ENCODE peak calls at places on chromosome 3, in seven cellular contexts. G, D, H, R, N, W and S are unnamed samples.

GRCh38 chr3:141860766-141861513 is 15.5 kb upstream of the ATP1B3 start:
- DNase-seq in G (no peak), D (no peak), H (no peak), R (no peak), N (no peak), W (no peak), S (no peak)

GRCh38 chr3:107068980-107069379 is 308.3 kb upstream of the CCDC54 start:
- DNase-seq in G (peak; percentile 39), D (no peak), H (no peak), R (peak; percentile 72), N (no peak), W (no peak), S (no peak)

GRCh38 chr3:139310474-139310933 is 33.3 kb upstream of the MRPS22 start:
- DNase-seq in G (peak; percentile 52), D (no peak), H (no peak), R (peak; percentile 94), N (no peak), W (no peak), S (no peak)

GRCh38 chr3:46845397-46845859 is 17.8 kb downstream of the MYL3 start:
- DNase-seq in G (no peak), D (peak; percentile 46), H (peak; percentile 47), R (peak; percentile 85), N (no peak), W (no peak), S (no peak)

GRCh38 chr3:158458464-158458863 is 112.5 kb upstream of the MLF1 start:
- DNase-seq in G (peak; percentile 24), D (no peak), H (no peak), R (no peak), N (no peak), W (no peak), S (no peak)

GRCh38 chr3:19891740-19892139 is 42.3 kb downstream of the EFHB start:
- DNase-seq in G (no peak), D (no peak), H (no peak), R (peak; percentile 69), N (no peak), W (no peak), S (peak; percentile 25)

GRCh38 chr3:185042357-185042756 is 110.5 kb downstream of the C3orf70 start:
- DNase-seq in G (no peak), D (no peak), H (no peak), R (no peak), N (no peak), W (no peak), S (no peak)

GRCh38 chr3:30372837-30373236 is 233.6 kb upstream of the TGFBR2 start:
- DNase-seq in G (no peak), D (no peak), H (no peak), R (no peak), N (no peak), W (no peak), S (no peak)

GRCh38 chr3:137263982-137264777 is 306.4 kb downstream of the IL20RB start:
- DNase-seq in G (no peak), D (no peak), H (peak; percentile 15), R (no peak), N (no peak), W (no peak), S (peak; percentile 7)

GRCh38 chr3:186093271-186093900 is 15.5 kb downstream of the ETV5 start:
- DNase-seq in G (no peak), D (no peak), H (no peak), R (no peak), N (no peak), W (no peak), S (no peak)

GRCh38 chr3:107772016-107772415 is 249.3 kb downstream of the BBX start:
- DNase-seq in G (no peak), D (no peak), H (no peak), R (no peak), N (no peak), W (no peak), S (no peak)

GRCh38 chr3:146646251-146646650 is 41.1 kb upstream of the PLSCR5 start:
- DNase-seq in G (no peak), D (no peak), H (no peak), R (peak; percentile 5), N (no peak), W (no peak), S (no peak)

GRCh38 chr3:13507791-13508339 is 27.8 kb downstream of the HDAC11 start:
- DNase-seq in G (no peak), D (no peak), H (peak; percentile 51), R (no peak), N (no peak), W (no peak), S (no peak)

GRCh38 chr3:12579919-12580318 is 23.0 kb downstream of the MKRN2 start:
- DNase-seq in G (no peak), D (no peak), H (no peak), R (peak; percentile 33), N (no peak), W (no peak), S (no peak)

GRCh38 chr3:154023148-154023547 is 98.0 kb upstream of the ARHGEF26 start:
- DNase-seq in G (no peak), D (no peak), H (no peak), R (no peak), N (no peak), W (no peak), S (no peak)

GRCh38 chr3:149369991-149370866 is 7.2 kb downstream of the TM4SF1 start:
- DNase-seq in G (no peak), D (no peak), H (no peak), R (no peak), N (no peak), W (no peak), S (no peak)

GRCh38 chr3:24963762-24964625 is 464.1 kb upstream of the RARB start:
- DNase-seq in G (no peak), D (no peak), H (no peak), R (peak; percentile 1), N (peak; percentile 5), W (no peak), S (peak; percentile 7)

GRCh38 chr3:5192568-5193319 is 5.2 kb downstream of the EDEM1 start:
- DNase-seq in G (peak; percentile 7), D (no peak), H (no peak), R (no peak), N (no peak), W (no peak), S (no peak)

GRCh38 chr3:186515115-186515514 is 29.1 kb downstream of the CRYGS start:
- DNase-seq in G (no peak), D (no peak), H (no peak), R (no peak), N (peak; percentile 21), W (no peak), S (no peak)

GRCh38 chr3:141127344-141128125 is 76.4 kb downstream of the SPSB4 start:
- DNase-seq in G (no peak), D (no peak), H (no peak), R (no peak), N (no peak), W (no peak), S (no peak)

GRCh38 chr3:56915969-56916586 is 114.3 kb upstream of the ARHGEF3 start:
- DNase-seq in G (no peak), D (no peak), H (peak; percentile 30), R (no peak), N (peak; percentile 85), W (no peak), S (peak; percentile 43)

DNA sequence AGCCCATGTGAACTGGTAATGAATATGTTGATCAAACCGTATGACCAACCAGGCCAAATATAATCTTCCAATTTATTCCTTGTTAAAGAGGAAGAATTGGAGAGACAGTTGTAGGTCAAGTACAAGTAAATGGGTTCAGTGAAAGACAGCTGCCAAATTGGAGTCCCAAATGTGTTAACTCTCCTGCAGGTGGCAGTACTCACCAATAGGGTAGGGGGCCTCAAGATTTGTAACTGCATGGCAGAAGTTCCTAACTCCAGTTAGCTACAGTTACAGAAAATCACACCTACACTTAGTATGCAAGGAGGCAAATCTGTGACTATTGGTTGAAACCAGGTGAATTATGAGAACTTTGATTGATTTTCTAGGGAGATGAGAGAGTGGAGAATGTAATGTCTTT is 278.0 kb downstream of the ZBBX start:
- DNase-seq in G (no peak), D (no peak), H (no peak), R (no peak), N (peak; percentile 6), W (no peak), S (no peak)
- TF ChIP-seq CTCF in G (no peak), D (no peak), H (no peak), R (no peak), N (peak; percentile 65), W (peak; percentile 30), S (no peak)

GRCh38 chr3:38163117-38163870 is 2.0 kb upstream of the OXSR1 start:
- DNase-seq in G (no peak), D (no peak), H (no peak), R (no peak), N (peak; percentile 46), W (no peak), S (no peak)
- TF ChIP-seq CTCF in G (no peak), D (no peak), H (no peak), R (no peak), N (peak; percentile 22), W (peak; percentile 23), S (no peak)

GRCh38 chr3:143895805-143896204 is 47.5 kb upstream of the SLC9A9 start:
- DNase-seq in G (peak; percentile 18), D (no peak), H (no peak), R (no peak), N (peak; percentile 3), W (no peak), S (no peak)
- TF ChIP-seq CTCF in G (peak; percentile 38), D (no peak), H (peak; percentile 8), R (peak; percentile 5), N (peak; percentile 69), W (peak; percentile 59), S (no peak)

DNA sequence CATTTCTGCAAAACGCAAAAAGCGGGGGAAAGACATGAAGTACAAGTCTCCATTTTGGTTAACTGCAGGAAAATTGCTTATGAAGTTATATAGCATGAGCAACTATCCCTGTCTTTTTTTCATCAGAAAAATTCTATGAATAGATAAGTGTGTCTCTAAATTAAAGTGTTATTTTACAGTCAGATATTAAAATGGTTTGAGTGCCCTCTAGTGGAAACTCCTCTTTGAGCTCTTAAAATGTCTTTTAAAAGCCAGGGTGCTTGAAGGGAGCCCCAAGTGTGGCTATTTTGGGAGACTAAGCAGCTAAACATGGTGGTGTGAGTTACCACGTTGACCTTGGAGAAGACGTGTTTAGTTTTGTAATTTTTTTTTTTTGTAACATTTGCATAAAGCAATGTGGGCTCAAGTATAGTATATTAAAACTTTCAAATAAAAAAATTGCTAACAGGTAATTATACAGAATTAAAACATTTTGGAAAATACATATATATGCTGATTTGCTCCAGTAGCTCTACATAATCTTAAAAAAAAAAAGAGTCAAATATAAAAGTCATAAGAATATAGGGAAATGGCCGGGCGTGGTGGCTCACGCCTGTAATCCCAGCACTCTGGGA is 77.2 kb downstream of the PPP2R3A start:
- DNase-seq in G (peak; percentile 47), D (no peak), H (no peak), R (peak; percentile 31), N (peak; percentile 52), W (no peak), S (no peak)
- TF ChIP-seq CTCF in G (peak; percentile 66), D (no peak), H (peak; percentile 52), R (peak; percentile 44), N (peak; percentile 90), W (peak; percentile 80), S (no peak)